ENCODE peak calls at places on chromosomes 7 and 10, in four cellular contexts. One of them, this sample, is unnamed.

GRCh38 chr7:138383166-138383565 is 76.9 kb upstream of the TRIM24 start:
- DNase-seq in SK-N-SH: no peak
- DNase-seq in transverse colon: no peak
- DNase-seq in spleen: no peak
- DNase-seq in this sample: no peak

GRCh38 chr10:63738410-63738809 is 217.2 kb downstream of the REEP3 start:
- DNase-seq in transverse colon: no peak
- DNase-seq in SK-N-SH: no peak
- DNase-seq in spleen: no peak
- DNase-seq in this sample: no peak

GRCh38 chr7:117250801-117251200 is 72.1 kb downstream of the WNT2 start:
- DNase-seq in SK-N-SH: no peak
- DNase-seq in transverse colon: no peak
- DNase-seq in spleen: no peak
- DNase-seq in this sample: no peak

GRCh38 chr10:71126432-71126831 is 85.9 kb upstream of the UNC5B start:
- DNase-seq in transverse colon: no peak
- DNase-seq in spleen: no peak
- DNase-seq in SK-N-SH: no peak
- DNase-seq in this sample: peak

GRCh38 chr7:48299580-48300169 is 128.4 kb downstream of the ABCA13 start:
- DNase-seq in spleen: no peak
- DNase-seq in transverse colon: peak
- DNase-seq in SK-N-SH: peak
- DNase-seq in this sample: peak

GRCh38 chr10:43322769-43323168 is 48.7 kb upstream of the FXYD4 start:
- DNase-seq in SK-N-SH: peak
- DNase-seq in spleen: peak
- DNase-seq in transverse colon: peak
- DNase-seq in this sample: peak

GRCh38 chr10:12540341-12540781 is 191.0 kb downstream of the CAMK1D start:
- DNase-seq in SK-N-SH: no peak
- DNase-seq in spleen: no peak
- DNase-seq in transverse colon: no peak
- DNase-seq in this sample: no peak

GRCh38 chr10:125325326-125325725 is 165.0 kb upstream of the CTBP2 start:
- DNase-seq in transverse colon: no peak
- DNase-seq in SK-N-SH: no peak
- DNase-seq in spleen: no peak
- DNase-seq in this sample: no peak

GRCh38 chr10:50421026-50421719 is 169.9 kb upstream of the ASAH2 start:
- DNase-seq in SK-N-SH: peak
- DNase-seq in spleen: no peak
- DNase-seq in transverse colon: peak
- DNase-seq in this sample: peak

GRCh38 chr7:115070311-115070710 is 148.4 kb downstream of the MDFIC start:
- DNase-seq in transverse colon: no peak
- DNase-seq in SK-N-SH: no peak
- DNase-seq in spleen: no peak
- DNase-seq in this sample: no peak

GRCh38 chr10:88097092-88097894 is 233.9 kb downstream of the PTEN start:
- DNase-seq in SK-N-SH: no peak
- DNase-seq in spleen: no peak
- DNase-seq in transverse colon: no peak
- DNase-seq in this sample: no peak

GRCh38 chr10:44647473-44647872 is 262.6 kb upstream of the CXCL12 start:
- DNase-seq in transverse colon: no peak
- DNase-seq in spleen: no peak
- DNase-seq in SK-N-SH: no peak
- DNase-seq in this sample: no peak

GRCh38 chr10:119281581-119282071 is 74.3 kb downstream of the GRK5 start:
- DNase-seq in SK-N-SH: peak
- DNase-seq in spleen: peak
- DNase-seq in transverse colon: peak
- DNase-seq in this sample: no peak

GRCh38 chr7:155618708-155619633 is 25.5 kb upstream of the RBM33 start:
- DNase-seq in transverse colon: peak
- DNase-seq in SK-N-SH: no peak
- DNase-seq in spleen: peak
- DNase-seq in this sample: no peak

GRCh38 chr7:151115836-151116418 is 29.7 kb downstream of the AGAP3 start:
- DNase-seq in SK-N-SH: peak
- DNase-seq in transverse colon: peak
- DNase-seq in spleen: no peak
- DNase-seq in this sample: no peak

GRCh38 chr10:90571876-90572275 is 286.0 kb downstream of the HTR7 start:
- DNase-seq in transverse colon: no peak
- DNase-seq in spleen: no peak
- DNase-seq in SK-N-SH: no peak
- DNase-seq in this sample: no peak

GRCh38 chr7:99267530-99268360 is 4.9 kb upstream of the MYH16 start:
- DNase-seq in transverse colon: no peak
- DNase-seq in SK-N-SH: no peak
- DNase-seq in spleen: no peak
- DNase-seq in this sample: no peak

GRCh38 chr10:97724341-97724941 is 10.9 kb downstream of the MARVELD1 start:
- DNase-seq in spleen: peak
- DNase-seq in transverse colon: peak
- DNase-seq in SK-N-SH: no peak
- DNase-seq in this sample: no peak

GRCh38 chr7:137681657-137682562 is 164.9 kb downstream of the DGKI start:
- DNase-seq in transverse colon: no peak
- DNase-seq in SK-N-SH: no peak
- DNase-seq in spleen: no peak
- DNase-seq in this sample: no peak

GRCh38 chr10:33126118-33126517 is 168.1 kb upstream of the ITGB1 start:
- DNase-seq in SK-N-SH: no peak
- DNase-seq in transverse colon: no peak
- DNase-seq in spleen: no peak
- DNase-seq in this sample: peak

GRCh38 chr7:39950473-39951155 is 558 bp downstream of the CDK13 start:
- DNase-seq in spleen: peak
- DNase-seq in SK-N-SH: peak
- DNase-seq in transverse colon: peak
- DNase-seq in this sample: peak

GRCh38 chr10:58807631-58808024 is 295.0 kb downstream of the BICC1 start:
- DNase-seq in transverse colon: no peak
- DNase-seq in spleen: no peak
- DNase-seq in SK-N-SH: no peak
- DNase-seq in this sample: no peak

GRCh38 chr7:82740246-82740848 is 296.8 kb upstream of the CACNA2D1 start:
- DNase-seq in transverse colon: peak
- DNase-seq in spleen: no peak
- DNase-seq in SK-N-SH: peak
- DNase-seq in this sample: peak

GRCh38 chr10:27986831-27987230 is 12.0 kb downstream of the ODAD2 start:
- DNase-seq in SK-N-SH: no peak
- DNase-seq in spleen: no peak
- DNase-seq in transverse colon: no peak
- DNase-seq in this sample: no peak

GRCh38 chr7:130996841-130997231 is 262.8 kb upstream of the KLF14 start:
- DNase-seq in SK-N-SH: no peak
- DNase-seq in transverse colon: peak
- DNase-seq in spleen: peak
- DNase-seq in this sample: no peak

GRCh38 chr10:95264227-95265051 is 26.4 kb downstream of the PDLIM1 start:
- DNase-seq in SK-N-SH: no peak
- DNase-seq in transverse colon: no peak
- DNase-seq in spleen: no peak
- DNase-seq in this sample: no peak

GRCh38 chr10:119680050-119680449 is 28.9 kb downstream of the BAG3 start:
- DNase-seq in spleen: peak
- DNase-seq in transverse colon: no peak
- DNase-seq in SK-N-SH: no peak
- DNase-seq in this sample: no peak

GRCh38 chr10:97096327-97097153 is 89.2 kb downstream of the SLIT1 start:
- DNase-seq in transverse colon: no peak
- DNase-seq in SK-N-SH: peak
- DNase-seq in spleen: no peak
- DNase-seq in this sample: no peak

GRCh38 chr10:66234872-66235271 is 691.0 kb upstream of the LRRTM3 start:
- DNase-seq in spleen: no peak
- DNase-seq in SK-N-SH: no peak
- DNase-seq in transverse colon: no peak
- DNase-seq in this sample: no peak

GRCh38 chr10:51171946-51172345 is 97.7 kb downstream of the PRKG1 start:
- DNase-seq in SK-N-SH: no peak
- DNase-seq in transverse colon: no peak
- DNase-seq in spleen: no peak
- DNase-seq in this sample: no peak

GRCh38 chr7:33054261-33054964 is 8.2 kb downstream of the NT5C3A start:
- DNase-seq in spleen: no peak
- DNase-seq in SK-N-SH: no peak
- DNase-seq in transverse colon: no peak
- DNase-seq in this sample: peak

GRCh38 chr10:42753507-42754154 is 29.0 kb upstream of the BMS1 start:
- DNase-seq in transverse colon: no peak
- DNase-seq in SK-N-SH: peak
- DNase-seq in spleen: peak
- DNase-seq in this sample: peak

GRCh38 chr7:35571596-35572240 is 123.2 kb downstream of the HERPUD2 start:
- DNase-seq in transverse colon: no peak
- DNase-seq in spleen: no peak
- DNase-seq in SK-N-SH: no peak
- DNase-seq in this sample: no peak

GRCh38 chr7:94041529-94041928 is 37.4 kb upstream of the BET1 start:
- DNase-seq in SK-N-SH: no peak
- DNase-seq in transverse colon: no peak
- DNase-seq in spleen: no peak
- DNase-seq in this sample: no peak

DNA sequence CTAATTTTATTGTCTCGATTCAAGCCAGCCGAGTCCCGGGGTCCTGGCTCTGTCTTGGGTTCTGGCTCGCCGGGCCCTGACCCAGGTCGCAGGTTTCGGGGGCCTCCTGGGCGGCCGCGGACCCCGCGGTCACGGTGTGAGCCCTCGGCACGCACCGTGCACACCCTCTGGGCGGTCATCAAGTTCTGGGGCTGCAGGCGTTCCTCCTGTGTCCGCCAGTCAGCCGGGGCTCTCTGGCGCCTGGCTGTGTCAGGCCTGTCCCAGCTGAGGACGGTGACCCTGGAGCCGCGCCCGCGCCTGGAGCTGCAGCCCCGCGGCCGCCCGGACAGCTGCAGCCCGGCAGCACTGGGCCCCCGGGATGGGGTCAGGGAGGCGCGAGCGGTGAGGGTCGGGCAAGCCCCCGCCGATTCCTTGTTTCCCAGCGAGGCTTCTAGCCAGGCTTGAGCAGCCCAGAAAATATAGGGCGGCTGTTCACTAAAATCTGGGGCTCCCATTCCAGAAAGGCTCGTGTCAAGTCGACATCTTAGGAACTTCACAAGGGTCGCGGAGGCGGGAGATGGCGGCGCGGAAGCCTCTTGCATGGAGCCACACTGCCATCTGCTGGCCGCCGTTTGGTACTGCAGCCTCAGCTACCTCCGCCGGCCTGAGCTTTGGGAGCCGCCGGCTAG is 4.2 kb upstream of the HOXA7 start:
- DNase-seq in transverse colon: peak
- DNase-seq in SK-N-SH: peak
- DNase-seq in spleen: peak
- DNase-seq in this sample: peak
- TF ChIP-seq POLR2AphosphoS5 in transverse colon: no peak
- TF ChIP-seq POLR2AphosphoS5 in SK-N-SH: no peak
- TF ChIP-seq POLR2AphosphoS5 in spleen: peak
- TF ChIP-seq POLR2AphosphoS5 in this sample: no peak

DNA sequence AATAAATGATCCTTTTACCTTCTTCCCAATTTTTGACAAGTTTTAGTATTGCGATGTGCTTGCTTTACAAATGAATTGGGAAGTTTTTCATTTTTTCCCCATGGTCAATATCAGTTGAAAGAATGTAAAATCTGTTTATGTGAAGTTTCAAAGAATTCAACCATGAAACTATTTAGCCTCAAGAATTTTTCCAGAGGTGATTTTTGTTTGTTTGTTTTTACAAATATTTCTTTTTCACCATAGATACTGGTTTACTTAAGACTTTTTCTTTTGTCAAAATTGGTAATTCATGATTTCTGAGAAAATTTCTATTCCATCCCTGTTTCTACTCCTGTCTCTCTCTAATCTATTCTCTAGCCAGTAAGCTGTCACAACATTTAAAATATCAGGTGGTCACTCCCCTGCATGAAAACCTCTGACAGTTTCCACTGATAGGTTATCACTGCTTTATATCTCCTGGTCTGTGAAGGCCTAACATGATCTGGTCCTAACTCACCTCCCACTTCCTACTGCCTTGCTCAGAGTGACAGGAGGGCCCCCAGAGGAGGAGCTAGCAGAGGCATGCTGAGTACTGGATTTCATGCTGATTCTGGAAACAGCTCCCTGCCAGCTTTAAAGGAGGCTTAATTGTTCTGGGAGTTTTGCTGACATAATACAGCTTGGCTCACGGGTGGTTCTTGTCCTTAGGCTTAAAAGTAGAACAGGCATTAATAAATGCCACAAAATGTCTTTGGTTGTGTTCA is 7.6 kb upstream of the ARMS2 start:
- DNase-seq in transverse colon: no peak
- DNase-seq in SK-N-SH: no peak
- DNase-seq in spleen: no peak
- DNase-seq in this sample: peak
- TF ChIP-seq POLR2AphosphoS5 in transverse colon: no peak
- TF ChIP-seq POLR2AphosphoS5 in SK-N-SH: no peak
- TF ChIP-seq POLR2AphosphoS5 in spleen: no peak
- TF ChIP-seq POLR2AphosphoS5 in this sample: no peak

GRCh38 chr10:55329796-55330195 is 528.8 kb upstream of the PCDH15 start:
- DNase-seq in SK-N-SH: no peak
- DNase-seq in spleen: no peak
- DNase-seq in transverse colon: no peak
- DNase-seq in this sample: no peak
- TF ChIP-seq POLR2AphosphoS5 in SK-N-SH: no peak
- TF ChIP-seq POLR2AphosphoS5 in spleen: no peak
- TF ChIP-seq POLR2AphosphoS5 in transverse colon: no peak
- TF ChIP-seq POLR2AphosphoS5 in this sample: no peak

DNA sequence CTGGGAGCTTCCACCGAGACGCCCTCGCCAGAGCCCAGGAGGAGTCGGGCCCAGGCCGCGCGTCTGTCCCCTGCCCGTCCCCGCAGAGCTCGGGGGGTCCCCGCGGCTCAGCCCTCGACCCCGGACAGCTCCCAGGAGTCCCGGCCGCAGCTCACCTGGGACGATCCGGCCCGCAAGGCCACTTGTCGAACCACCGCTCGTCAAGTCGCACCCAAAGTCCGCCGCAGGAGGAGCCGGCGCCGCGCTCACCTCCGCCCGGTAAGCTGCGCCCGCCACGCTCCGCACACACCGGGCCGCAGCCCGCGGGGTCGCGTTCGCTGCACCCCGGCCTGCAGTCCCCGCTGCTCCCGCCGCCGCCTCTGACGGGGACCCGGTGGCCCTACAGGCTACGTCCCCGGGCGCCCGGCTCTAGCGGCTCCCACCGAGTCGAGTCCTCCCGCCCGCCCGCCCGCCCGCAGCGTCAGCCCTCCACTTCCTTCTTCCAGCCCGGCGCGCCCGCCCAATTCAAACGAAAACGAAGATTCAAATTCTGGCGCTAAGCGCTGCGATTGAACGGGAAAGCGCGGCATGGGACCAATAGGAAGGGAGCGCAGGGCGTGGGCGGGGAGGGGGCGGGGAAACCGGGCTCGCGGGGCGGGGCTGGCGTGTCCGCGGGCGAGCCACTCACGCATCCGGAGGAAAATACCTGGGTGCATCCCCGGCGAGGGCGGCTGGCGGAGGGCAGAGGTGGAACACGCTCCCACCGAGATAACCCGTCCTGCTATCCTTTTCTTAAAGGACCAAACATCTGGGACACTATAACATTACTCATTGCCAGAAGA is at the start of gene MKI67:
- DNase-seq in transverse colon: peak
- DNase-seq in SK-N-SH: peak
- DNase-seq in spleen: peak
- DNase-seq in this sample: peak
- TF ChIP-seq POLR2AphosphoS5 in transverse colon: peak
- TF ChIP-seq POLR2AphosphoS5 in SK-N-SH: peak
- TF ChIP-seq POLR2AphosphoS5 in spleen: peak
- TF ChIP-seq POLR2AphosphoS5 in this sample: peak